ENCODE peak calls at places on chromosomes 5 and 9, in four cellular contexts. B, G, W and S are unnamed samples.

GRCh38 chr5:137072376-137073174 is 426.6 kb downstream of the SPOCK1 start:
- DNase-seq in B (no peak), W (no peak), G (no peak), S (no peak)

GRCh38 chr9:8917978-8918739 is 1118.6 kb upstream of the DMAC1 start:
- DNase-seq in B (peak), W (no peak), G (no peak), S (no peak)

GRCh38 chr9:23695572-23695971 is 130.5 kb downstream of the ELAVL2 start:
- DNase-seq in B (no peak), W (no peak), G (no peak), S (no peak)

GRCh38 chr5:132243366-132243977 is 14.0 kb upstream of the PDLIM4 start:
- DNase-seq in B (no peak), W (no peak), G (no peak), S (no peak)

GRCh38 chr5:8851101-8851500 is 694.8 kb downstream of the SEMA5A start:
- DNase-seq in G (no peak), W (no peak), B (no peak), S (no peak)

GRCh38 chr5:133232011-133232410 is 180.2 kb downstream of the HSPA4 start:
- DNase-seq in W (no peak), G (no peak), B (no peak), S (no peak)

GRCh38 chr9:95028855-95029219 is 288.7 kb downstream of the FANCC start:
- DNase-seq in W (no peak), B (peak), G (no peak), S (no peak)

GRCh38 chr9:115640887-115641286 is 512.7 kb upstream of the PAPPA start:
- DNase-seq in W (no peak), B (no peak), G (no peak), S (peak)

GRCh38 chr5:53017383-53017782 is 28.2 kb downstream of the ITGA2 start:
- DNase-seq in B (no peak), W (no peak), G (no peak), S (no peak)

GRCh38 chr9:108119530-108120113 is 630.1 kb upstream of the KLF4 start:
- DNase-seq in B (no peak), G (no peak), W (no peak), S (no peak)

GRCh38 chr5:140113180-140113698 is 670 bp upstream of the PURA start:
- DNase-seq in W (no peak), B (no peak), G (peak), S (no peak)

GRCh38 chr5:62093411-62093810 is 212.6 kb upstream of the KIF2A start:
- DNase-seq in W (no peak), B (no peak), G (no peak), S (no peak)

GRCh38 chr5:105392122-105392709 is 1829.6 kb upstream of the NUDT12 start:
- DNase-seq in B (no peak), G (no peak), W (peak), S (no peak)

GRCh38 chr5:72013741-72014703 is 93.3 kb upstream of the MAP1B start:
- DNase-seq in G (no peak), B (no peak), W (no peak), S (peak)

GRCh38 chr9:93290495-93291434 is 106.8 kb downstream of the WNK2 start:
- DNase-seq in W (no peak), G (no peak), B (no peak), S (no peak)

GRCh38 chr9:16060457-16061129 is 507.8 kb downstream of the CCDC171 start:
- DNase-seq in W (no peak), G (no peak), B (no peak), S (no peak)

GRCh38 chr5:116668361-116668760 is 93.7 kb upstream of the SEMA6A start:
- DNase-seq in W (no peak), B (no peak), G (no peak), S (no peak)

GRCh38 chr5:14557203-14557725 is 24.3 kb upstream of the OTULINL start:
- DNase-seq in W (no peak), B (peak), G (no peak), S (peak)

GRCh38 chr9:137550958-137551655 is 572 bp upstream of the MRPL41 start:
- DNase-seq in B (peak), G (peak), W (peak), S (no peak)

GRCh38 chr9:113563856-113564514 is 100.5 kb downstream of the RGS3 start:
- DNase-seq in B (no peak), G (no peak), W (no peak), S (no peak)

GRCh38 chr5:16234598-16234997 is 55.0 kb upstream of the MARCHF11 start:
- DNase-seq in G (no peak), W (no peak), B (no peak), S (no peak)

GRCh38 chr5:100903036-100903887 is at the start of gene ST8SIA4:
- DNase-seq in B (peak), G (peak), W (no peak), S (peak)

GRCh38 chr5:173412566-173412965 is 84.4 kb upstream of the STC2 start:
- DNase-seq in B (no peak), G (no peak), W (no peak), S (no peak)

GRCh38 chr5:60668715-60669304 is 31.2 kb downstream of the DEPDC1B start:
- DNase-seq in G (no peak), B (peak), W (peak), S (peak)

GRCh38 chr5:23507278-23507685 is at the start of gene PRDM9:
- DNase-seq in B (no peak), G (no peak), W (no peak), S (peak)